ENCODE peak calls at places on chromosomes 7 and 10, in six cellular contexts. E is AG09319; R is activated CD4-positive, alpha-beta T cell treated with anti-CD3 and anti-CD28 coated beads, Interleukin-2, amount 50 U/mL, for 4 hours; N is epithelial cell of esophagus; M is HCEC 1CT; O is activated CD4-positive, alpha-beta memory T cell treated with anti-CD3 and anti-CD28 coated beads for 36 hours. X is an unnamed sample.

GRCh38 chr10:49594594-49594993 is 15.5 kb upstream of the SLC18A3 start:
- DNase-seq in E (peak), R (no peak), N (peak), O (peak), M (peak), X (peak)

GRCh38 chr10:122911889-122912484 is 1.6 kb downstream of the FAM24A start:
- DNase-seq in R (peak), N (peak), O (peak), E (no peak), M (peak), X (peak)

GRCh38 chr7:49520971-49521370 is 252.5 kb upstream of the VWC2 start:
- DNase-seq in M (no peak), E (no peak), O (no peak), N (no peak), R (no peak), X (no peak)

GRCh38 chr10:122122493-122122892 is 133.5 kb downstream of the TACC2 start:
- DNase-seq in O (no peak), N (no peak), M (no peak), E (no peak), R (no peak), X (no peak)

GRCh38 chr7:85452674-85453073 is 265.8 kb upstream of the SEMA3D start:
- DNase-seq in O (no peak), N (no peak), E (no peak), R (no peak), M (no peak), X (no peak)

GRCh38 chr7:96303686-96304443 is 18.0 kb downstream of the SLC25A13 start:
- DNase-seq in N (peak), M (peak), O (no peak), R (no peak), E (no peak), X (peak)

GRCh38 chr7:157576415-157576814 is 239.6 kb downstream of the DNAJB6 start:
- DNase-seq in O (peak), R (peak), M (no peak), N (no peak), E (no peak), X (no peak)

GRCh38 chr7:35985126-35985754 is 167.8 kb upstream of the EEPD1 start:
- DNase-seq in N (peak), O (peak), E (peak), M (peak), R (peak), X (peak)

GRCh38 chr10:91103384-91104184 is 116.9 kb upstream of the PCGF5 start:
- DNase-seq in R (no peak), M (no peak), N (no peak), E (no peak), O (no peak), X (no peak)

GRCh38 chr7:152419473-152420429 is 16.1 kb downstream of the KMT2C start:
- DNase-seq in R (no peak), E (no peak), M (no peak), N (no peak), O (no peak), X (no peak)

GRCh38 chr7:105827106-105827870 is 49.1 kb downstream of the ATXN7L1 start:
- DNase-seq in M (no peak), E (no peak), O (no peak), N (no peak), R (no peak), X (no peak)

GRCh38 chr7:27115161-27116018 is 12.9 kb upstream of the HOXA2 start:
- DNase-seq in N (peak), M (peak), R (no peak), E (no peak), O (no peak), X (peak)

GRCh38 chr7:108001759-108002725 is 919 bp downstream of the LAMB1 start:
- DNase-seq in N (no peak), R (no peak), M (peak), E (no peak), O (no peak), X (peak)

GRCh38 chr7:24042028-24042427 is 242.0 kb upstream of the NPY start:
- DNase-seq in R (no peak), M (no peak), N (no peak), E (no peak), O (no peak), X (no peak)

GRCh38 chr7:98993024-98993897 is 114.9 kb downstream of the TRRAP start:
- DNase-seq in E (no peak), R (no peak), N (no peak), O (no peak), M (no peak), X (no peak)

GRCh38 chr10:130459851-130460490 is 323.8 kb downstream of the GLRX3 start:
- DNase-seq in E (no peak), N (no peak), O (no peak), M (no peak), R (no peak), X (no peak)

GRCh38 chr7:44978511-44979366 is at the start of gene MYO1G:
- DNase-seq in M (no peak), E (no peak), R (peak), O (peak), N (no peak), X (no peak)

GRCh38 chr7:151700621-151701185 is 176.2 kb downstream of the PRKAG2 start:
- DNase-seq in M (peak), N (peak), E (no peak), O (no peak), R (no peak), X (peak)

GRCh38 chr7:4633012-4633411 is 49.1 kb upstream of the FOXK1 start:
- DNase-seq in M (peak), E (no peak), O (peak), N (peak), R (no peak), X (peak)

GRCh38 chr7:117990834-117991233 is 117.6 kb upstream of the CTTNBP2 start:
- DNase-seq in O (no peak), E (no peak), N (no peak), R (no peak), M (no peak), X (no peak)

GRCh38 chr7:84302949-84303348 is 108.4 kb upstream of the SEMA3A start:
- DNase-seq in O (no peak), M (no peak), R (no peak), E (no peak), N (peak), X (no peak)

GRCh38 chr10:35555962-35556930 is 48.9 kb upstream of the GJD4 start:
- DNase-seq in O (no peak), R (no peak), E (no peak), N (peak), M (no peak), X (peak)

GRCh38 chr7:99195867-99196266 is 12.0 kb downstream of the KPNA7 start:
- DNase-seq in O (no peak), R (no peak), E (no peak), M (no peak), N (peak), X (no peak)

GRCh38 chr7:33905389-33906032 is at the start of gene BMPER:
- DNase-seq in O (peak), R (no peak), M (peak), N (peak), E (no peak), X (peak)

GRCh38 chr10:125795111-125795510 is 19.5 kb upstream of the MMP21 start:
- DNase-seq in M (no peak), N (no peak), E (no peak), O (no peak), R (no peak), X (no peak)

GRCh38 chr10:28429573-28430216 is 103.2 kb upstream of the WAC start:
- DNase-seq in N (no peak), R (no peak), O (no peak), E (no peak), M (no peak), X (peak)

GRCh38 chr10:29970576-29970975 is 88.8 kb downstream of the JCAD start:
- DNase-seq in R (no peak), M (no peak), E (no peak), N (peak), O (no peak), X (no peak)

GRCh38 chr7:45573636-45574470 is at the start of gene ADCY1:
- DNase-seq in N (no peak), M (no peak), O (no peak), E (no peak), R (no peak), X (no peak)

GRCh38 chr10:27240891-27241639 is 468 bp upstream of the ACBD5 start:
- DNase-seq in N (peak), R (no peak), E (no peak), M (peak), O (peak), X (peak)

X was measured in EL.